ENCODE peak calls at places on chromosomes 12 and 14, in eight cellular contexts. O is A549, V is RWPE1, U is ovary, W is K562, Y is coronary artery, R is WERI-Rb-1, J is iPS DF 6.9. Z is an unnamed sample.

GRCh38 chr14:36657409-36658090 is 4.1 kb upstream of the PAX9 start:
- DNase-seq in V (no peak), O (no peak), U (no peak), J (no peak), Y (no peak), R (no peak), W (no peak), Z (no peak)

GRCh38 chr12:29208060-29208459 is 59.0 kb downstream of the FAR2 start:
- DNase-seq in U (no peak), O (no peak), J (no peak), R (no peak), Y (no peak), V (no peak), W (no peak), Z (no peak)

GRCh38 chr12:132367852-132368251 is 38.5 kb upstream of the GALNT9 start:
- DNase-seq in Y (no peak), J (no peak), R (no peak), U (peak), V (no peak), O (no peak), W (no peak), Z (no peak)

GRCh38 chr14:99717682-99718013 is 33.5 kb downstream of the CYP46A1 start:
- DNase-seq in U (no peak), O (no peak), J (no peak), Y (no peak), V (no peak), R (no peak), W (no peak), Z (no peak)

GRCh38 chr14:44404599-44405349 is 102.3 kb downstream of the FSCB start:
- DNase-seq in O (no peak), R (no peak), W (no peak), J (no peak), V (no peak), Y (no peak), U (no peak), Z (no peak)

GRCh38 chr14:99134333-99135046 is 137.5 kb downstream of the BCL11B start:
- DNase-seq in R (no peak), U (no peak), Y (peak), W (no peak), O (no peak), J (no peak), V (no peak), Z (no peak)

GRCh38 chr12:11727133-11727664 is 77.7 kb downstream of the ETV6 start:
- DNase-seq in O (no peak), Y (no peak), J (no peak), R (no peak), U (no peak), V (no peak), W (no peak), Z (peak)

GRCh38 chr12:91065377-91065776 is 7.6 kb upstream of the KERA start:
- DNase-seq in V (no peak), Y (no peak), O (no peak), R (no peak), J (no peak), W (no peak), U (no peak), Z (no peak)

GRCh38 chr14:104395276-104395675 is 184.3 kb upstream of the C14orf180 start:
- DNase-seq in Y (no peak), J (no peak), U (peak), V (no peak), R (no peak), W (no peak), O (no peak), Z (no peak)

GRCh38 chr14:75417674-75418073 is 10.1 kb upstream of the JDP2 start:
- DNase-seq in R (no peak), V (no peak), Y (no peak), W (no peak), O (no peak), J (no peak), U (no peak), Z (no peak)

GRCh38 chr12:64418209-64418608 is 14.0 kb downstream of the XPOT start:
- DNase-seq in J (no peak), V (no peak), U (no peak), W (no peak), R (no peak), O (no peak), Y (no peak), Z (no peak)

GRCh38 chr12:57309420-57309819 is 58.4 kb upstream of the STAC3 start:
- DNase-seq in Y (no peak), J (no peak), V (peak), W (no peak), R (no peak), U (no peak), O (peak), Z (no peak)

GRCh38 chr14:104284636-104285482 is 146.5 kb downstream of the KIF26A start:
- DNase-seq in W (no peak), Y (peak), R (peak), J (no peak), O (no peak), V (no peak), U (peak), Z (no peak)

DNA sequence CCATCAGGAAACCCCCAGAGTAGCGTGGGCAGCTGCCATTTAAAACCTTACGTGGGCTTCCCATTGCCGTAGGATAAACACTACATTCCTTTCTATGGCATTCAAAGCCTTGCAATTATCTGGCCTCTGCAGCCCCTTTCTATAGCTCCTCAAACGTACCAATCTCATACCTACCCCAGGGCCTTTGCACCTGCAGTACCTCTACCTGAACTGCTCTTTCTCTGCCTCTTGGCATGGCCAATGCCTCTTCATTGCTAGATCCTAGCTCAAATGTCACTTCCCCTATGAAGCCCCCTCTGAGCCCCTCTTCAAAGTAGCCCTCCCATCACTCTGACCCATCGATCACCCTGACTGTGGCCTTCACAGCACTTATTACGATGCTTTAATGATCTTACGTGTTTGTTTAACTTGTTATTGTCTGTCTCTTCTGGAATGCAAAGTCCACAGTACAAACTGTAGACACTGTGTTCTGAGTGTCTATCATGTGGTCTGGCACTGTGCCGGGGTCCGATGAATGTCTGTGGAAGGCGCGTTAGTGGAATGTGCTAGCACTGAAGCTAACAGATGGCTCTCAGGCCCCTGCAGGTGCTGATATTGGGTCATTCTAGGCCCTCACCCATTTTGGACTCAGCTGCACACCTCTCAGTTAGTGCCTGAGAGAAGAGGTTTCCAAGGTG is 157.3 kb upstream of the NOS1 start:
- DNase-seq in O (peak), Y (no peak), J (no peak), V (no peak), R (no peak), W (no peak), U (no peak), Z (no peak)
- H3K27ac ChIP-seq in O (no peak), Y (no peak), J (no peak), V (no peak), R (no peak), W (no peak), U (no peak), Z (no peak)

GRCh38 chr12:26725517-26725916 is 107.5 kb downstream of the ITPR2 start:
- DNase-seq in R (no peak), Y (no peak), W (no peak), O (no peak), J (no peak), U (no peak), V (no peak), Z (no peak)

GRCh38 chr12:26726956-26727355 is 106.0 kb downstream of the ITPR2 start:
- DNase-seq in V (no peak), W (no peak), U (no peak), Y (no peak), J (no peak), R (no peak), O (no peak), Z (no peak)

GRCh38 chr12:26727482-26728204 is 105.4 kb downstream of the ITPR2 start:
- DNase-seq in O (no peak), J (no peak), U (no peak), R (no peak), Y (no peak), W (no peak), V (no peak), Z (no peak)

GRCh38 chr12:26730546-26731085 is 102.4 kb downstream of the ITPR2 start:
- DNase-seq in U (no peak), R (no peak), W (no peak), O (no peak), V (no peak), J (no peak), Y (no peak), Z (no peak)

DNA sequence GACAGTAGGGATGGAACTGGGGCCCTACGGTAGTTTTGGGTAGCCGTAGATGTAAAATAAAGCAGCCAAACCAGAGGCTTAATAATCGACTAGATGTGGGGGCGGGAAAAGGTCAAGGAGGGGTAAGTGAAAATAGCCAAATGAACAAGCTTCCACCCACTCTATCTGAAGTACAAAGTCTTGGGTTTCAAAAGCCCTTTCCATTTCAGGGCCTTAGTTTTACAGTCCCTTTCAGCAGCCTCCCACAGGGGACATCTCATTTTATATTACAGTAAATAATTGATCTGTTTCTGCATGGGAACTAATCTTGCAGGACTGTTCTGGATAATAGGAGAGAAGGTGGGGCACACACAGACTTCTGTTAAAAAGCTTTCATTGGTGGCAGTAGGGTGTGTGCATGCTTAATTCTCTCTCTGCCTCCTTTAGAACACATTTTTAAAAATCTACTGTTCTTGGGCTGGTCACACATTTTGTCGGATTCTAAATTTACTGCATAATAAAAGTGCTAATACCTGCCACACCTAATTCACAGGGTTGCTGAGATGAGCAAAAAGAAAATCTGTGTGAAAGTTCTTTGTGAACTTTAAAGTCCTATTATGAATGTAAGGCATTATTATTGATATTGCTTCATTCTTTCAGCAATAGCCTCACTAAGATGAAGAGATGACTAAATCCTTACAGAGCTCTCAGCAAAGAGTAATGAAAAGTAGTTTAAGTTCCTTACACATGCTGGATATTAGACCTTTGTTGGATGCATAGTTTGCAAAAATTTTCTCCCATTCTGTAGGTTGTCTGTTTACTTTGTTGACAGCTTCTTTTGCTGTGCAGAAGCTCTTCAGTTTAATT is 104.6 kb downstream of the ITPR2 start:
- DNase-seq in V (no peak), W (no peak), J (no peak), O (no peak), Y (no peak), U (no peak), R (no peak), Z (no peak)
- H3K27ac ChIP-seq in V (no peak), W (no peak), J (no peak), O (no peak), Y (no peak), U (no peak), R (no peak), Z (no peak)

GRCh38 chr14:61213116-61213720 is 67.9 kb downstream of the TMEM30B start:
- DNase-seq in O (no peak), Y (no peak), R (no peak), W (no peak), V (no peak), U (no peak), J (no peak), Z (no peak)
- H3K27ac ChIP-seq in O (no peak), Y (no peak), R (no peak), W (no peak), V (no peak), U (no peak), J (no peak), Z (peak)

GRCh38 chr14:89110110-89110509 is 285.7 kb downstream of the TTC8 start:
- DNase-seq in U (no peak), Y (no peak), V (no peak), O (no peak), W (no peak), R (no peak), J (no peak), Z (no peak)
- H3K27ac ChIP-seq in U (no peak), Y (no peak), V (no peak), O (no peak), W (no peak), R (no peak), J (no peak), Z (no peak)